ENCODE peak calls at places on chromosome 20, in five cellular contexts. One of them, this sample, is unnamed.
A peak's percentile ranks its signal among the peaks of the same experiment; 100 is the strongest.

GRCh38 chr20:12577213-12577612 is 431.6 kb upstream of the SPTLC3 start:
- DNase-seq in HCT116: no peak
- DNase-seq in tibial nerve: no peak
- DNase-seq in body of pancreas: no peak
- DNase-seq in HepG2: no peak
- DNase-seq in this sample: no peak

GRCh38 chr20:37360515-37361115 is 14.7 kb downstream of the SRC start:
- DNase-seq in HCT116: no peak
- DNase-seq in tibial nerve: no peak
- DNase-seq in HepG2: no peak
- DNase-seq in body of pancreas: no peak
- DNase-seq in this sample: no peak

GRCh38 chr20:45365444-45365970 is 2.6 kb downstream of the SYS1 start:
- DNase-seq in tibial nerve: no peak
- DNase-seq in body of pancreas: no peak
- DNase-seq in HCT116: no peak
- DNase-seq in HepG2: no peak
- DNase-seq in this sample: no peak

GRCh38 chr20:46894971-46895905 is 595 bp downstream of the EYA2 start:
- DNase-seq in HCT116: no peak
- DNase-seq in tibial nerve: no peak
- DNase-seq in HepG2: no peak
- DNase-seq in body of pancreas: no peak
- DNase-seq in this sample: no peak

GRCh38 chr20:17505664-17506517 is 25.3 kb downstream of the BFSP1 start:
- DNase-seq in HepG2: peak; percentile 21
- DNase-seq in tibial nerve: no peak
- DNase-seq in body of pancreas: no peak
- DNase-seq in HCT116: no peak
- DNase-seq in this sample: peak; percentile 48

GRCh38 chr20:63441136-63441776 is 31.2 kb downstream of the KCNQ2 start:
- DNase-seq in tibial nerve: no peak
- DNase-seq in HepG2: no peak
- DNase-seq in HCT116: no peak
- DNase-seq in body of pancreas: no peak
- DNase-seq in this sample: no peak

GRCh38 chr20:59055302-59055701 is 12.7 kb upstream of the PRELID3B start:
- DNase-seq in HepG2: no peak
- DNase-seq in HCT116: no peak
- DNase-seq in tibial nerve: no peak
- DNase-seq in body of pancreas: peak; percentile 10
- DNase-seq in this sample: no peak

GRCh38 chr20:56380375-56380774 is 11.6 kb downstream of the AURKA start:
- DNase-seq in HepG2: no peak
- DNase-seq in body of pancreas: no peak
- DNase-seq in HCT116: no peak
- DNase-seq in tibial nerve: no peak
- DNase-seq in this sample: no peak

GRCh38 chr20:34535301-34535840 is 19.1 kb downstream of the DYNLRB1 start:
- DNase-seq in tibial nerve: no peak
- DNase-seq in HCT116: no peak
- DNase-seq in HepG2: no peak
- DNase-seq in body of pancreas: no peak
- DNase-seq in this sample: no peak

GRCh38 chr20:34861386-34862084 is 11.1 kb downstream of the GGT7 start:
- DNase-seq in HCT116: no peak
- DNase-seq in tibial nerve: no peak
- DNase-seq in HepG2: no peak
- DNase-seq in body of pancreas: peak; percentile 86
- DNase-seq in this sample: no peak

GRCh38 chr20:61044499-61044898 is 207.6 kb upstream of the CDH4 start:
- DNase-seq in HepG2: no peak
- DNase-seq in HCT116: no peak
- DNase-seq in tibial nerve: no peak
- DNase-seq in body of pancreas: no peak
- DNase-seq in this sample: no peak

GRCh38 chr20:10201321-10201870 is 17.2 kb upstream of the SNAP25 start:
- DNase-seq in body of pancreas: no peak
- DNase-seq in tibial nerve: no peak
- DNase-seq in HepG2: no peak
- DNase-seq in HCT116: no peak
- DNase-seq in this sample: no peak

GRCh38 chr20:61927826-61928541 is 137.7 kb downstream of the TAF4 start:
- DNase-seq in body of pancreas: no peak
- DNase-seq in HCT116: no peak
- DNase-seq in tibial nerve: no peak
- DNase-seq in HepG2: no peak
- DNase-seq in this sample: no peak

GRCh38 chr20:52049001-52049731 is 142.4 kb downstream of the ZFP64 start:
- DNase-seq in HCT116: no peak
- DNase-seq in tibial nerve: no peak
- DNase-seq in HepG2: no peak
- DNase-seq in body of pancreas: no peak
- DNase-seq in this sample: no peak

GRCh38 chr20:19821605-19822004 is 63.5 kb downstream of the RIN2 start:
- DNase-seq in HCT116: no peak
- DNase-seq in tibial nerve: no peak
- DNase-seq in HepG2: no peak
- DNase-seq in body of pancreas: no peak
- DNase-seq in this sample: no peak

GRCh38 chr20:64005394-64005793 is 24.5 kb downstream of the PRPF6 start:
- DNase-seq in body of pancreas: no peak
- DNase-seq in HepG2: no peak
- DNase-seq in HCT116: no peak
- DNase-seq in tibial nerve: no peak
- DNase-seq in this sample: no peak

GRCh38 chr20:25317351-25318075 is 69.6 kb downstream of the PYGB start:
- DNase-seq in HepG2: no peak
- DNase-seq in tibial nerve: no peak
- DNase-seq in body of pancreas: no peak
- DNase-seq in HCT116: no peak
- DNase-seq in this sample: no peak

GRCh38 chr20:4972506-4973251 is 28.6 kb downstream of the SLC23A2 start:
- DNase-seq in body of pancreas: no peak
- DNase-seq in tibial nerve: no peak
- DNase-seq in HepG2: no peak
- DNase-seq in HCT116: no peak
- DNase-seq in this sample: no peak

DNA sequence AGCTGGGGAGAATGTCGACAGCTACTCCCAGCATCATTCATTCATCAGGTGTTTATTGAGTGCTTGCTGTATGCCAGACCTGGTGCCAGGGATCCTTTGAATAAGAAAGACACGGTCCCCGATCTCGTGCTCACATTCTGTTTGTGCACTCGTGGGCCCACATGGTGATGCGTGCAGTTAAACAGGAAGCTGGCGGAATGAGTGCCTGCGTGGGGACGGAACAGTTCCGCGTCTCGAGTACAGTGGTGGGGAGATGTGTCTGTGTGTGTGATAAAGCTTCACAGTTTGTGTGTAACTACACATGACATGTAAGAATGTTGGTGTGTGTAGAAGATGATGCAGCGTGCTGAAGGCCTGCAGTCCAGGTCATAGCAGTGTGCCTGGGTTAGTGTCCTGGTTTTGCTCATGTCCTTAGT is 6.5 kb downstream of the RBM38 start:
- DNase-seq in tibial nerve: no peak
- DNase-seq in body of pancreas: peak; percentile 50
- DNase-seq in HepG2: no peak
- DNase-seq in HCT116: no peak
- DNase-seq in this sample: no peak
- TF ChIP-seq POLR2A in tibial nerve: no peak
- TF ChIP-seq POLR2A in body of pancreas: no peak
- TF ChIP-seq POLR2A in HepG2: no peak
- TF ChIP-seq POLR2A in HCT116: no peak
- TF ChIP-seq POLR2A in this sample: no peak

GRCh38 chr20:31544600-31544999 is 30.4 kb downstream of the HM13 start:
- DNase-seq in HCT116: no peak
- DNase-seq in HepG2: no peak
- DNase-seq in tibial nerve: no peak
- DNase-seq in body of pancreas: no peak
- DNase-seq in this sample: no peak

GRCh38 chr20:31547720-31548298 is 33.6 kb downstream of the HM13 start:
- DNase-seq in HepG2: no peak
- DNase-seq in tibial nerve: no peak
- DNase-seq in HCT116: no peak
- DNase-seq in body of pancreas: no peak
- DNase-seq in this sample: no peak

GRCh38 chr20:31548823-31549512 is 34.7 kb downstream of the HM13 start:
- DNase-seq in body of pancreas: no peak
- DNase-seq in HepG2: no peak
- DNase-seq in tibial nerve: no peak
- DNase-seq in HCT116: no peak
- DNase-seq in this sample: no peak

GRCh38 chr20:31549513-31549880 is 35.3 kb downstream of the HM13 start:
- DNase-seq in body of pancreas: no peak
- DNase-seq in tibial nerve: no peak
- DNase-seq in HCT116: no peak
- DNase-seq in HepG2: no peak
- DNase-seq in this sample: no peak

DNA sequence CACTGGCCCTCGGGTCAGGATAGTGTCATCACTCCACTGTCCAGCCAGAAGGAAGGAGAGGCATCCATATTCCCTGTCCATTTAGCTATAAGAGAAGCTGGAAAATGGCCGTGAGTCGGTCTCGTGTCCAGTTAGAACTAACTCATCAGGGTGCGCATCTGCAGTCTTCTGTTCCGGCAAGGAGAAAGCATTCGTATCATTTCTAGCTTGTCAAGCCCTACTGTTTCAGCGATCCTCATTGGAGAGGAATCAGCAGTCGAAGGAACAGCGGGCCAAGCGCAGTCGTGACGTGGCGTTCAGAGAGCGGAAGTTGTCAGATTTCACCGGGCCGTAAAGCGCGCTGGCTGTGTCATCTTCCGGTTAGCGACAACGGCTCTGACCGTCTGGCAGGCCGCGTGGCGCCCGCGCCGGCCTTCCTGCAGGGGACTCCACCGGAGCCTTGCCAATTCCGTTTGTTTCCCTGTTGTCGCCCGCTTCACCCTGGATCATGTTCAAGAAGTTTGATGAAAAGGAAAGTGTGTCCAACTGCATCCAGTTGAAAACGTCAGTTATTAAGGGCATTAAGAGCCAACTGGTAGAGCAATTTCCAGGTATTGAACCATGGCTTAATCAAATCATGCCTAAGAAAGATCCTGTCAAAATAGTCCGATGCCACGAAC is 32.9 kb downstream of the HM13 start:
- DNase-seq in HepG2: peak; percentile 88
- DNase-seq in HCT116: peak; percentile 83
- DNase-seq in body of pancreas: peak; percentile 90
- DNase-seq in tibial nerve: peak; percentile 69
- DNase-seq in this sample: no peak
- TF ChIP-seq POLR2A in HepG2: peak; percentile 89
- TF ChIP-seq POLR2A in HCT116: peak; percentile 45
- TF ChIP-seq POLR2A in body of pancreas: peak; percentile 9
- TF ChIP-seq POLR2A in tibial nerve: peak; percentile 51
- TF ChIP-seq POLR2A in this sample: peak; percentile 63

GRCh38 chr20:368915-369314 is 11.6 kb upstream of the TRIB3 start:
- DNase-seq in HepG2: no peak
- DNase-seq in tibial nerve: no peak
- DNase-seq in body of pancreas: no peak
- DNase-seq in HCT116: no peak
- DNase-seq in this sample: no peak

GRCh38 chr20:370977-371754 is 9.4 kb upstream of the TRIB3 start:
- DNase-seq in body of pancreas: no peak
- DNase-seq in HepG2: peak; percentile 63
- DNase-seq in HCT116: no peak
- DNase-seq in tibial nerve: no peak
- DNase-seq in this sample: no peak

GRCh38 chr20:373171-373890 is 7.2 kb upstream of the TRIB3 start:
- DNase-seq in HepG2: peak; percentile 87
- DNase-seq in body of pancreas: peak; percentile 42
- DNase-seq in HCT116: peak; percentile 73
- DNase-seq in tibial nerve: no peak
- DNase-seq in this sample: peak; percentile 69

GRCh38 chr20:370151-370600 is 10.4 kb upstream of the TRIB3 start:
- DNase-seq in HepG2: peak; percentile 95
- DNase-seq in tibial nerve: no peak
- DNase-seq in HCT116: no peak
- DNase-seq in body of pancreas: no peak
- DNase-seq in this sample: no peak

GRCh38 chr20:371755-372542 is 8.6 kb upstream of the TRIB3 start:
- DNase-seq in HepG2: peak; percentile 99
- DNase-seq in tibial nerve: peak; percentile 37
- DNase-seq in body of pancreas: peak; percentile 85
- DNase-seq in HCT116: peak; percentile 83
- DNase-seq in this sample: peak; percentile 73
- TF ChIP-seq POLR2A in HepG2: peak; percentile 69
- TF ChIP-seq POLR2A in tibial nerve: no peak
- TF ChIP-seq POLR2A in body of pancreas: no peak
- TF ChIP-seq POLR2A in HCT116: no peak
- TF ChIP-seq POLR2A in this sample: no peak

GRCh38 chr20:6122111-6122872 is 538 bp downstream of the FERMT1 start:
- DNase-seq in HepG2: peak; percentile 32
- DNase-seq in body of pancreas: peak; percentile 14
- DNase-seq in HCT116: no peak
- DNase-seq in tibial nerve: no peak
- DNase-seq in this sample: no peak

GRCh38 chr20:6123650-6124014 is 802 bp upstream of the FERMT1 start:
- DNase-seq in tibial nerve: no peak
- DNase-seq in body of pancreas: no peak
- DNase-seq in HCT116: no peak
- DNase-seq in HepG2: peak; percentile 85
- DNase-seq in this sample: no peak

GRCh38 chr20:6121504-6121903 is 1.3 kb downstream of the FERMT1 start:
- DNase-seq in tibial nerve: no peak
- DNase-seq in HepG2: no peak
- DNase-seq in HCT116: no peak
- DNase-seq in body of pancreas: no peak
- DNase-seq in this sample: no peak

GRCh38 chr20:6120491-6120988 is 2.3 kb downstream of the FERMT1 start:
- DNase-seq in HepG2: no peak
- DNase-seq in tibial nerve: no peak
- DNase-seq in body of pancreas: no peak
- DNase-seq in HCT116: no peak
- DNase-seq in this sample: no peak

DNA sequence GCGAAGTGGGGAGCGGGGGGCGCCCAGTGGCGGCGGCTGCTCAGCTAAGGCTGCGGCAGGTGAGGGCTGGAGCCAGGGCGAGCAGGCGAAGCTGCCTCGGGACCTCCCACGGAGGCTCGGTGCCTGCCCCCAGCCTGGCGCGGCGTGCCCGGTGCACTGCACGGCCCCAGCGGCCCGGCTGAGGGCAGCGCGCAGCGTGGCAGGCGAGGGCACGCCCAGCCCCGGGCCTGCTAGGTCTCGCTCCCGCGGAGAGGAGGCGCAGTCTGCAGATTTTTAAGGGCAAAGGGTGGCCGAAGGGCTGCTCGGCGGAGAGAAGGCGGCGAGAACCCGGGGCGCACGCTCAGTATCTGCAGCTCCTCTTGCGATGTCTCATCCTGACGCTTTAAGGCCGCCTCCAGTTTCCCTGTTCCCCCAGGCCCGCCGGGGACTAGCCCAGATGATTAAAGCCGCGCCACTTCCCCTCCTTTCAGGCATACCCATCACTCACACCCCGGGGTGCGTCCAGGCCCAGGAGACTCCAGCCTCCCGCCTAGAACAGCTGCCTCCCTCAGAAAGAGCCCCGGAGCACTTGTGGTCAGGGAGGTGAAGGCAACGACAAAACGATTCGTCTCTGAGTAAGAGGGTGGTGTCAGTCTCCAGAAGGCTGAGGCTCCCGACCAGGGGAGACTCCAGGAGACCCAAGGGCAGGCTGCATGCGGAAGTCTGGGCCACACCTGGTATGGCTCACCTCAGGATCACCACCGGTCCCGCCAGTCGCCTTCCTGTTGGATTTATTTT is at the start of gene FERMT1:
- DNase-seq in tibial nerve: no peak
- DNase-seq in HepG2: peak; percentile 84
- DNase-seq in HCT116: peak; percentile 78
- DNase-seq in body of pancreas: peak; percentile 67
- DNase-seq in this sample: peak; percentile 79
- TF ChIP-seq POLR2A in tibial nerve: no peak
- TF ChIP-seq POLR2A in HepG2: peak; percentile 97
- TF ChIP-seq POLR2A in HCT116: peak; percentile 51
- TF ChIP-seq POLR2A in body of pancreas: peak; percentile 48
- TF ChIP-seq POLR2A in this sample: peak; percentile 37

This sample was measured in H54.